ENCODE peak calls at places on chromosomes 16 and 17, in four cellular contexts. One of them, this sample, is unnamed.

GRCh38 chr16:67734731-67735201 is 15.7 kb upstream of the GFOD2 start:
- DNase-seq in CD4-positive, CD25-positive, alpha-beta regulatory T cell: no peak
- DNase-seq in fibroblast of lung: no peak
- DNase-seq in IMR-90: no peak
- DNase-seq in this sample: no peak

GRCh38 chr16:10932959-10933710 is 9.1 kb downstream of the DEXI start:
- DNase-seq in CD4-positive, CD25-positive, alpha-beta regulatory T cell: no peak
- DNase-seq in fibroblast of lung: no peak
- DNase-seq in IMR-90: no peak
- DNase-seq in this sample: no peak

GRCh38 chr16:84061236-84061830 is 18.7 kb upstream of the SLC38A8 start:
- DNase-seq in CD4-positive, CD25-positive, alpha-beta regulatory T cell: no peak
- DNase-seq in fibroblast of lung: no peak
- DNase-seq in IMR-90: no peak
- DNase-seq in this sample: no peak

GRCh38 chr17:12178644-12179330 is 158.1 kb downstream of the MAP2K4 start:
- DNase-seq in CD4-positive, CD25-positive, alpha-beta regulatory T cell: no peak
- DNase-seq in fibroblast of lung: no peak
- DNase-seq in IMR-90: no peak
- DNase-seq in this sample: no peak

GRCh38 chr17:34703533-34703932 is 124.2 kb downstream of the TMEM132E start:
- DNase-seq in CD4-positive, CD25-positive, alpha-beta regulatory T cell: peak
- DNase-seq in fibroblast of lung: peak
- DNase-seq in IMR-90: peak
- DNase-seq in this sample: peak

GRCh38 chr17:55395803-55396505 is 25.7 kb downstream of the MMD start:
- DNase-seq in CD4-positive, CD25-positive, alpha-beta regulatory T cell: no peak
- DNase-seq in fibroblast of lung: no peak
- DNase-seq in IMR-90: no peak
- DNase-seq in this sample: no peak

GRCh38 chr16:89918453-89919347 is at the start of gene MC1R:
- DNase-seq in CD4-positive, CD25-positive, alpha-beta regulatory T cell: peak
- DNase-seq in fibroblast of lung: peak
- DNase-seq in IMR-90: peak
- DNase-seq in this sample: no peak

GRCh38 chr16:25260416-25260815 is 2.8 kb upstream of the ZKSCAN2 start:
- DNase-seq in CD4-positive, CD25-positive, alpha-beta regulatory T cell: no peak
- DNase-seq in fibroblast of lung: peak
- DNase-seq in IMR-90: peak
- DNase-seq in this sample: no peak

GRCh38 chr17:80585880-80586279 is 41.2 kb downstream of the RPTOR start:
- DNase-seq in CD4-positive, CD25-positive, alpha-beta regulatory T cell: no peak
- DNase-seq in fibroblast of lung: no peak
- DNase-seq in IMR-90: no peak
- DNase-seq in this sample: no peak

GRCh38 chr17:71409712-71410111 is 711.1 kb upstream of the SOX9 start:
- DNase-seq in CD4-positive, CD25-positive, alpha-beta regulatory T cell: no peak
- DNase-seq in fibroblast of lung: peak
- DNase-seq in IMR-90: peak
- DNase-seq in this sample: peak

GRCh38 chr17:21301593-21302550 is 17.4 kb downstream of the MAP2K3 start:
- DNase-seq in CD4-positive, CD25-positive, alpha-beta regulatory T cell: no peak
- DNase-seq in fibroblast of lung: no peak
- DNase-seq in IMR-90: no peak
- DNase-seq in this sample: no peak

GRCh38 chr16:64900517-64900916 is 221.3 kb downstream of the CDH11 start:
- DNase-seq in CD4-positive, CD25-positive, alpha-beta regulatory T cell: no peak
- DNase-seq in fibroblast of lung: no peak
- DNase-seq in IMR-90: no peak
- DNase-seq in this sample: no peak

GRCh38 chr16:11316331-11317015 is 28.8 kb upstream of the RMI2 start:
- DNase-seq in CD4-positive, CD25-positive, alpha-beta regulatory T cell: no peak
- DNase-seq in fibroblast of lung: peak
- DNase-seq in IMR-90: no peak
- DNase-seq in this sample: no peak

GRCh38 chr17:74379495-74380085 is 12.3 kb downstream of the GPR142 start:
- DNase-seq in CD4-positive, CD25-positive, alpha-beta regulatory T cell: peak
- DNase-seq in fibroblast of lung: peak
- DNase-seq in IMR-90: peak
- DNase-seq in this sample: peak

GRCh38 chr16:83835972-83836566 is 28.3 kb downstream of the HSBP1 start:
- DNase-seq in CD4-positive, CD25-positive, alpha-beta regulatory T cell: peak
- DNase-seq in fibroblast of lung: peak
- DNase-seq in IMR-90: peak
- DNase-seq in this sample: peak

GRCh38 chr16:70433456-70434103 is 5.3 kb downstream of the ST3GAL2 start:
- DNase-seq in CD4-positive, CD25-positive, alpha-beta regulatory T cell: no peak
- DNase-seq in fibroblast of lung: peak
- DNase-seq in IMR-90: peak
- DNase-seq in this sample: peak

GRCh38 chr16:67150833-67151396 is at the start of gene B3GNT9:
- DNase-seq in CD4-positive, CD25-positive, alpha-beta regulatory T cell: peak
- DNase-seq in fibroblast of lung: peak
- DNase-seq in IMR-90: peak
- DNase-seq in this sample: no peak

GRCh38 chr17:6910987-6911603 is 79.6 kb upstream of the TEKT1 start:
- DNase-seq in CD4-positive, CD25-positive, alpha-beta regulatory T cell: peak
- DNase-seq in fibroblast of lung: peak
- DNase-seq in IMR-90: peak
- DNase-seq in this sample: peak

GRCh38 chr17:56978441-56979090 is 635 bp downstream of the SCPEP1 start:
- DNase-seq in CD4-positive, CD25-positive, alpha-beta regulatory T cell: peak
- DNase-seq in fibroblast of lung: no peak
- DNase-seq in IMR-90: peak
- DNase-seq in this sample: no peak

GRCh38 chr16:69845181-69845580 is 83.0 kb downstream of the WWP2 start:
- DNase-seq in CD4-positive, CD25-positive, alpha-beta regulatory T cell: no peak
- DNase-seq in fibroblast of lung: no peak
- DNase-seq in IMR-90: peak
- DNase-seq in this sample: no peak

GRCh38 chr16:78761427-78761826 is 662.0 kb downstream of the WWOX start:
- DNase-seq in CD4-positive, CD25-positive, alpha-beta regulatory T cell: no peak
- DNase-seq in fibroblast of lung: no peak
- DNase-seq in IMR-90: no peak
- DNase-seq in this sample: no peak

GRCh38 chr16:56289862-56290261 is 98.6 kb downstream of the GNAO1 start:
- DNase-seq in CD4-positive, CD25-positive, alpha-beta regulatory T cell: no peak
- DNase-seq in fibroblast of lung: no peak
- DNase-seq in IMR-90: no peak
- DNase-seq in this sample: no peak

GRCh38 chr17:64326420-64327054 is 63.5 kb upstream of the TEX2 start:
- DNase-seq in CD4-positive, CD25-positive, alpha-beta regulatory T cell: no peak
- DNase-seq in fibroblast of lung: peak
- DNase-seq in IMR-90: no peak
- DNase-seq in this sample: no peak

GRCh38 chr17:31308935-31309334 is 4.9 kb downstream of the EVI2B start:
- DNase-seq in CD4-positive, CD25-positive, alpha-beta regulatory T cell: no peak
- DNase-seq in fibroblast of lung: no peak
- DNase-seq in IMR-90: no peak
- DNase-seq in this sample: no peak

GRCh38 chr17:38749222-38750043 is 1.3 kb upstream of the PCGF2 start:
- DNase-seq in CD4-positive, CD25-positive, alpha-beta regulatory T cell: no peak
- DNase-seq in fibroblast of lung: peak
- DNase-seq in IMR-90: peak
- DNase-seq in this sample: no peak

GRCh38 chr17:75753193-75753513 is 11.8 kb downstream of the GALK1 start:
- DNase-seq in CD4-positive, CD25-positive, alpha-beta regulatory T cell: no peak
- DNase-seq in fibroblast of lung: no peak
- DNase-seq in IMR-90: no peak
- DNase-seq in this sample: no peak
- H3K4me3 ChIP-seq in CD4-positive, CD25-positive, alpha-beta regulatory T cell: no peak
- H3K4me3 ChIP-seq in fibroblast of lung: no peak
- H3K4me3 ChIP-seq in IMR-90: peak
- H3K4me3 ChIP-seq in this sample: peak

GRCh38 chr17:5719976-5720375 is 135.7 kb upstream of the NLRP1 start:
- DNase-seq in CD4-positive, CD25-positive, alpha-beta regulatory T cell: no peak
- DNase-seq in fibroblast of lung: peak
- DNase-seq in IMR-90: no peak
- DNase-seq in this sample: no peak

GRCh38 chr17:5715478-5715877 is 131.2 kb upstream of the NLRP1 start:
- DNase-seq in CD4-positive, CD25-positive, alpha-beta regulatory T cell: no peak
- DNase-seq in fibroblast of lung: no peak
- DNase-seq in IMR-90: no peak
- DNase-seq in this sample: no peak

GRCh38 chr17:5718751-5719150 is 134.4 kb upstream of the NLRP1 start:
- DNase-seq in CD4-positive, CD25-positive, alpha-beta regulatory T cell: no peak
- DNase-seq in fibroblast of lung: no peak
- DNase-seq in IMR-90: no peak
- DNase-seq in this sample: no peak

GRCh38 chr17:5711344-5711743 is 127.0 kb upstream of the NLRP1 start:
- DNase-seq in CD4-positive, CD25-positive, alpha-beta regulatory T cell: no peak
- DNase-seq in fibroblast of lung: no peak
- DNase-seq in IMR-90: no peak
- DNase-seq in this sample: no peak

DNA sequence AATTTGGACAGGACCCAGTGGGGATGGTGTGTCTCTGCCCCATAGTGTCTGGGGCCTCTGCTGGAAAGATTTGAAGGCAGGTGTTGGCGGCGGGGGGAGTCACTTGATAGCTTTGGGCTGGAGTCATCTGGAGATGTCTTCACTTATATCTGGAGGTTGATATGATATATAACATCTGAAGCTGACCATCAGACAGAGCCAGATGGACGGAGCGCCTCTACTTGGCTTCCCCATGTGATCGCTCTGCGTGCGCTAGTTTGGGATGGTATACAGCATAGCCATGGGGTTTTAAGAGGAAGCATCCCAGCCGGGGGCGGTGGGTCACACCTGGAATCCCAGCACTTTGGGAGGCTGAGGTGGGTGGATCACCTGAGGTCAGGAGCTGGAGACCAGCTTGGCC is 130.7 kb upstream of the NLRP1 start:
- DNase-seq in CD4-positive, CD25-positive, alpha-beta regulatory T cell: no peak
- DNase-seq in fibroblast of lung: no peak
- DNase-seq in IMR-90: no peak
- DNase-seq in this sample: no peak
- H3K4me3 ChIP-seq in CD4-positive, CD25-positive, alpha-beta regulatory T cell: no peak
- H3K4me3 ChIP-seq in fibroblast of lung: no peak
- H3K4me3 ChIP-seq in IMR-90: no peak
- H3K4me3 ChIP-seq in this sample: no peak

GRCh38 chr17:44008205-44008909 is 3.9 kb downstream of the NAGS start:
- DNase-seq in CD4-positive, CD25-positive, alpha-beta regulatory T cell: peak
- DNase-seq in fibroblast of lung: no peak
- DNase-seq in IMR-90: no peak
- DNase-seq in this sample: no peak
- H3K4me3 ChIP-seq in CD4-positive, CD25-positive, alpha-beta regulatory T cell: peak
- H3K4me3 ChIP-seq in fibroblast of lung: no peak
- H3K4me3 ChIP-seq in IMR-90: no peak
- H3K4me3 ChIP-seq in this sample: peak

DNA sequence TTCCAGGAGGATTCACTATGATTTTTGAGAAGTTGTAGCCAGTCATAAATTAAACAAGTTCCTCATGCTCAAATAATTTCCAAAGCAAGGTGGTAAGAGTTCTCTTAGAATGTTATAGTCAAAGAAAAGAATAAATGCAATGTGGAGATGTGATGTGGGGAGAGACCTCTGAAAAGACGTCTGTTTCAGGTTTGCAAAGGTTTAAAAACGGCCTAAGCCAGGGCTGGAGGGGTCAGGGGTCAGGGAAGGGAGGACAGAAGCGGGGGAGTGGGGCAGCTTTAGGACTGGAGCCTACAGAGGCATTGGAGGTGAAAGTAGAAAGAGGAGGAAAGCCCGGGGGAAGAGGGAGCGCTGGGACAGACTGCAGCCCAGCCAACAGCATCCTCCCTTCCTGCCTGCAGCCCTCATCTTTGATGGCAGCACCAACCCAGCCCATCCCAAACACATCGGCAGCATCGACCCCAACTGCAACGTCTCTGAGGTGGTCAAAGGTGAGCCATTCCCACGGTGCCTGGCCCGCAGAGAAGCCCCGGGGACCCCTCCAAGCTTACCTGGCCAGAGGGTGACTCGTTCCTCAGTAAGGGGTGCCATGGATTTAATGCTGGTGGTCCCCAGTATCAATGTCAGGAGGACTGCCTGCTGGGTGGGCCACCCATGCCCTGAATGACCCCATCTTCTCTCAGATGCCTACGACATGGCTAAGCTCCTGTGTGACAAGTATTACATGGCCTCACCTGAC is 11.4 kb downstream of the PDK2 start:
- DNase-seq in CD4-positive, CD25-positive, alpha-beta regulatory T cell: no peak
- DNase-seq in fibroblast of lung: no peak
- DNase-seq in IMR-90: no peak
- DNase-seq in this sample: no peak
- H3K4me3 ChIP-seq in CD4-positive, CD25-positive, alpha-beta regulatory T cell: no peak
- H3K4me3 ChIP-seq in fibroblast of lung: no peak
- H3K4me3 ChIP-seq in IMR-90: no peak
- H3K4me3 ChIP-seq in this sample: no peak

GRCh38 chr16:86566966-86567700 is 504 bp downstream of the FOXC2 start:
- DNase-seq in CD4-positive, CD25-positive, alpha-beta regulatory T cell: peak
- DNase-seq in fibroblast of lung: peak
- DNase-seq in IMR-90: peak
- DNase-seq in this sample: no peak

GRCh38 chr16:86563489-86564345 is 2.9 kb upstream of the FOXC2 start:
- DNase-seq in CD4-positive, CD25-positive, alpha-beta regulatory T cell: peak
- DNase-seq in fibroblast of lung: peak
- DNase-seq in IMR-90: peak
- DNase-seq in this sample: peak

GRCh38 chr16:86565644-86566511 is 751 bp upstream of the FOXC2 start:
- DNase-seq in CD4-positive, CD25-positive, alpha-beta regulatory T cell: no peak
- DNase-seq in fibroblast of lung: peak
- DNase-seq in IMR-90: no peak
- DNase-seq in this sample: no peak

GRCh38 chr16:86566601-86566965 is at the start of gene FOXC2:
- DNase-seq in CD4-positive, CD25-positive, alpha-beta regulatory T cell: peak
- DNase-seq in fibroblast of lung: peak
- DNase-seq in IMR-90: peak
- DNase-seq in this sample: peak

GRCh38 chr16:86565181-86565631 is 1.4 kb upstream of the FOXC2 start:
- DNase-seq in CD4-positive, CD25-positive, alpha-beta regulatory T cell: no peak
- DNase-seq in fibroblast of lung: no peak
- DNase-seq in IMR-90: no peak
- DNase-seq in this sample: no peak
- H3K4me3 ChIP-seq in CD4-positive, CD25-positive, alpha-beta regulatory T cell: no peak
- H3K4me3 ChIP-seq in fibroblast of lung: no peak
- H3K4me3 ChIP-seq in IMR-90: no peak
- H3K4me3 ChIP-seq in this sample: peak

GRCh38 chr16:12348733-12349704 is 372.5 kb downstream of the SNX29 start:
- DNase-seq in CD4-positive, CD25-positive, alpha-beta regulatory T cell: no peak
- DNase-seq in fibroblast of lung: no peak
- DNase-seq in IMR-90: no peak
- DNase-seq in this sample: no peak
- H3K4me3 ChIP-seq in CD4-positive, CD25-positive, alpha-beta regulatory T cell: no peak
- H3K4me3 ChIP-seq in fibroblast of lung: no peak
- H3K4me3 ChIP-seq in IMR-90: no peak
- H3K4me3 ChIP-seq in this sample: no peak